ENCODE peak calls at places on chromosomes 7 and 10, in eight cellular contexts. One of them, this sample, is unnamed.

GRCh38 chr7:88254721-88255120 is 34.9 kb upstream of the SRI start:
- DNase-seq in AG10803: no peak
- DNase-seq in CD4-positive, alpha-beta T cell: no peak
- DNase-seq in tibial artery: no peak
- DNase-seq in BE2C: no peak
- DNase-seq in colonic mucosa: no peak
- DNase-seq in GM23338: no peak
- DNase-seq in epithelial cell of esophagus: peak; percentile 98
- DNase-seq in this sample: no peak

GRCh38 chr7:142440219-142441073 is 182.6 kb upstream of the PRSS58 start:
- DNase-seq in tibial artery: no peak
- DNase-seq in AG10803: peak; percentile 82
- DNase-seq in GM23338: no peak
- DNase-seq in BE2C: no peak
- DNase-seq in colonic mucosa: no peak
- DNase-seq in CD4-positive, alpha-beta T cell: no peak
- DNase-seq in epithelial cell of esophagus: peak; percentile 59
- DNase-seq in this sample: no peak

GRCh38 chr7:2313450-2314208 is 612 bp downstream of the SNX8 start:
- DNase-seq in CD4-positive, alpha-beta T cell: no peak
- DNase-seq in AG10803: peak; percentile 22
- DNase-seq in tibial artery: peak; percentile 74
- DNase-seq in epithelial cell of esophagus: no peak
- DNase-seq in GM23338: no peak
- DNase-seq in BE2C: no peak
- DNase-seq in colonic mucosa: peak; percentile 39
- DNase-seq in this sample: no peak

GRCh38 chr7:79298145-79298760 is 155.2 kb downstream of the MAGI2 start:
- DNase-seq in CD4-positive, alpha-beta T cell: no peak
- DNase-seq in AG10803: peak; percentile 69
- DNase-seq in epithelial cell of esophagus: peak; percentile 72
- DNase-seq in tibial artery: no peak
- DNase-seq in GM23338: peak; percentile 69
- DNase-seq in colonic mucosa: peak; percentile 26
- DNase-seq in BE2C: peak; percentile 52
- DNase-seq in this sample: peak; percentile 22

GRCh38 chr7:921581-922333 is 32.7 kb downstream of the ADAP1 start:
- DNase-seq in colonic mucosa: peak; percentile 69
- DNase-seq in tibial artery: peak; percentile 62
- DNase-seq in GM23338: no peak
- DNase-seq in BE2C: no peak
- DNase-seq in CD4-positive, alpha-beta T cell: no peak
- DNase-seq in AG10803: no peak
- DNase-seq in epithelial cell of esophagus: no peak
- DNase-seq in this sample: no peak

GRCh38 chr7:139231513-139232376 is 708 bp downstream of the UBN2 start:
- DNase-seq in CD4-positive, alpha-beta T cell: peak; percentile 16
- DNase-seq in GM23338: peak; percentile 60
- DNase-seq in BE2C: peak; percentile 41
- DNase-seq in epithelial cell of esophagus: peak; percentile 29
- DNase-seq in AG10803: peak; percentile 16
- DNase-seq in tibial artery: peak; percentile 65
- DNase-seq in colonic mucosa: peak; percentile 52
- DNase-seq in this sample: peak; percentile 29

GRCh38 chr10:104267721-104268690 is 978 bp upstream of the GSTO2 start:
- DNase-seq in CD4-positive, alpha-beta T cell: no peak
- DNase-seq in tibial artery: no peak
- DNase-seq in AG10803: no peak
- DNase-seq in BE2C: no peak
- DNase-seq in GM23338: no peak
- DNase-seq in epithelial cell of esophagus: peak; percentile 38
- DNase-seq in colonic mucosa: no peak
- DNase-seq in this sample: no peak

GRCh38 chr10:77405771-77406241 is 231.8 kb downstream of the KCNMA1 start:
- DNase-seq in colonic mucosa: peak; percentile 84
- DNase-seq in GM23338: peak; percentile 80
- DNase-seq in AG10803: peak; percentile 79
- DNase-seq in tibial artery: peak; percentile 94
- DNase-seq in BE2C: peak; percentile 93
- DNase-seq in CD4-positive, alpha-beta T cell: no peak
- DNase-seq in epithelial cell of esophagus: peak; percentile 67
- DNase-seq in this sample: peak; percentile 87

GRCh38 chr10:93600861-93601773 is at the start of gene RBP4:
- DNase-seq in BE2C: peak; percentile 13
- DNase-seq in CD4-positive, alpha-beta T cell: no peak
- DNase-seq in epithelial cell of esophagus: peak; percentile 56
- DNase-seq in tibial artery: no peak
- DNase-seq in colonic mucosa: peak; percentile 41
- DNase-seq in AG10803: peak; percentile 32
- DNase-seq in GM23338: peak; percentile 36
- DNase-seq in this sample: no peak

GRCh38 chr7:92916751-92917369 is 80.5 kb upstream of the CDK6 start:
- DNase-seq in colonic mucosa: no peak
- DNase-seq in BE2C: no peak
- DNase-seq in GM23338: peak; percentile 73
- DNase-seq in tibial artery: no peak
- DNase-seq in CD4-positive, alpha-beta T cell: no peak
- DNase-seq in epithelial cell of esophagus: peak; percentile 84
- DNase-seq in AG10803: peak; percentile 87
- DNase-seq in this sample: peak; percentile 22

GRCh38 chr10:59508296-59508695 is 145.9 kb upstream of the FAM13C start:
- DNase-seq in AG10803: no peak
- DNase-seq in colonic mucosa: peak; percentile 60
- DNase-seq in BE2C: no peak
- DNase-seq in tibial artery: no peak
- DNase-seq in GM23338: no peak
- DNase-seq in epithelial cell of esophagus: peak; percentile 85
- DNase-seq in CD4-positive, alpha-beta T cell: no peak
- DNase-seq in this sample: no peak

GRCh38 chr7:106205621-106206222 is 79.1 kb downstream of the NAMPT start:
- DNase-seq in colonic mucosa: no peak
- DNase-seq in CD4-positive, alpha-beta T cell: no peak
- DNase-seq in tibial artery: no peak
- DNase-seq in AG10803: no peak
- DNase-seq in GM23338: no peak
- DNase-seq in BE2C: no peak
- DNase-seq in epithelial cell of esophagus: peak; percentile 40
- DNase-seq in this sample: no peak

GRCh38 chr10:72753760-72754231 is 61.9 kb downstream of the MCU start:
- DNase-seq in AG10803: no peak
- DNase-seq in CD4-positive, alpha-beta T cell: no peak
- DNase-seq in BE2C: no peak
- DNase-seq in colonic mucosa: no peak
- DNase-seq in epithelial cell of esophagus: no peak
- DNase-seq in tibial artery: no peak
- DNase-seq in GM23338: peak; percentile 74
- DNase-seq in this sample: no peak

GRCh38 chr7:101989101-101989500 is 171.7 kb downstream of the CUX1 start:
- DNase-seq in tibial artery: no peak
- DNase-seq in colonic mucosa: no peak
- DNase-seq in CD4-positive, alpha-beta T cell: no peak
- DNase-seq in epithelial cell of esophagus: no peak
- DNase-seq in BE2C: peak; percentile 64
- DNase-seq in GM23338: no peak
- DNase-seq in AG10803: no peak
- DNase-seq in this sample: no peak

GRCh38 chr10:6108631-6109443 is 20.0 kb downstream of the RBM17 start:
- DNase-seq in CD4-positive, alpha-beta T cell: no peak
- DNase-seq in BE2C: no peak
- DNase-seq in tibial artery: no peak
- DNase-seq in AG10803: peak; percentile 46
- DNase-seq in epithelial cell of esophagus: peak; percentile 53
- DNase-seq in GM23338: peak; percentile 90
- DNase-seq in colonic mucosa: peak; percentile 35
- DNase-seq in this sample: no peak

GRCh38 chr10:86400705-86401587 is 34.4 kb upstream of the GRID1 start:
- DNase-seq in tibial artery: peak; percentile 80
- DNase-seq in CD4-positive, alpha-beta T cell: peak; percentile 62
- DNase-seq in AG10803: peak; percentile 52
- DNase-seq in colonic mucosa: peak; percentile 52
- DNase-seq in BE2C: no peak
- DNase-seq in GM23338: peak; percentile 47
- DNase-seq in epithelial cell of esophagus: peak; percentile 60
- DNase-seq in this sample: peak; percentile 72

GRCh38 chr10:91354686-91355085 is 55.5 kb upstream of the HECTD2 start:
- DNase-seq in AG10803: no peak
- DNase-seq in CD4-positive, alpha-beta T cell: no peak
- DNase-seq in GM23338: no peak
- DNase-seq in BE2C: no peak
- DNase-seq in tibial artery: no peak
- DNase-seq in epithelial cell of esophagus: no peak
- DNase-seq in colonic mucosa: no peak
- DNase-seq in this sample: no peak

GRCh38 chr10:11473128-11473760 is 138.2 kb downstream of the USP6NL start:
- DNase-seq in epithelial cell of esophagus: no peak
- DNase-seq in AG10803: no peak
- DNase-seq in BE2C: no peak
- DNase-seq in colonic mucosa: no peak
- DNase-seq in CD4-positive, alpha-beta T cell: no peak
- DNase-seq in GM23338: peak; percentile 82
- DNase-seq in tibial artery: no peak
- DNase-seq in this sample: no peak

GRCh38 chr10:99172130-99172738 is 63.4 kb downstream of the HPSE2 start:
- DNase-seq in tibial artery: no peak
- DNase-seq in AG10803: peak; percentile 58
- DNase-seq in CD4-positive, alpha-beta T cell: no peak
- DNase-seq in colonic mucosa: peak; percentile 22
- DNase-seq in BE2C: peak; percentile 19
- DNase-seq in epithelial cell of esophagus: peak; percentile 63
- DNase-seq in GM23338: peak; percentile 79
- DNase-seq in this sample: peak; percentile 39
- TF ChIP-seq CTCF in tibial artery: peak; percentile 69
- TF ChIP-seq CTCF in AG10803: peak; percentile 62
- TF ChIP-seq CTCF in CD4-positive, alpha-beta T cell: no peak
- TF ChIP-seq CTCF in colonic mucosa: peak; percentile 38
- TF ChIP-seq CTCF in BE2C: peak; percentile 53
- TF ChIP-seq CTCF in epithelial cell of esophagus: peak; percentile 70
- TF ChIP-seq CTCF in GM23338: peak; percentile 87
- TF ChIP-seq CTCF in this sample: peak; percentile 63

GRCh38 chr10:53209941-53210611 is 437.5 kb upstream of the MBL2 start:
- DNase-seq in GM23338: peak; percentile 75
- DNase-seq in tibial artery: no peak
- DNase-seq in AG10803: no peak
- DNase-seq in BE2C: no peak
- DNase-seq in CD4-positive, alpha-beta T cell: no peak
- DNase-seq in colonic mucosa: no peak
- DNase-seq in epithelial cell of esophagus: peak; percentile 57
- DNase-seq in this sample: no peak
- TF ChIP-seq CTCF in GM23338: no peak
- TF ChIP-seq CTCF in tibial artery: no peak
- TF ChIP-seq CTCF in AG10803: no peak
- TF ChIP-seq CTCF in BE2C: peak; percentile 55
- TF ChIP-seq CTCF in CD4-positive, alpha-beta T cell: no peak
- TF ChIP-seq CTCF in colonic mucosa: no peak
- TF ChIP-seq CTCF in epithelial cell of esophagus: peak; percentile 52
- TF ChIP-seq CTCF in this sample: peak; percentile 3

DNA sequence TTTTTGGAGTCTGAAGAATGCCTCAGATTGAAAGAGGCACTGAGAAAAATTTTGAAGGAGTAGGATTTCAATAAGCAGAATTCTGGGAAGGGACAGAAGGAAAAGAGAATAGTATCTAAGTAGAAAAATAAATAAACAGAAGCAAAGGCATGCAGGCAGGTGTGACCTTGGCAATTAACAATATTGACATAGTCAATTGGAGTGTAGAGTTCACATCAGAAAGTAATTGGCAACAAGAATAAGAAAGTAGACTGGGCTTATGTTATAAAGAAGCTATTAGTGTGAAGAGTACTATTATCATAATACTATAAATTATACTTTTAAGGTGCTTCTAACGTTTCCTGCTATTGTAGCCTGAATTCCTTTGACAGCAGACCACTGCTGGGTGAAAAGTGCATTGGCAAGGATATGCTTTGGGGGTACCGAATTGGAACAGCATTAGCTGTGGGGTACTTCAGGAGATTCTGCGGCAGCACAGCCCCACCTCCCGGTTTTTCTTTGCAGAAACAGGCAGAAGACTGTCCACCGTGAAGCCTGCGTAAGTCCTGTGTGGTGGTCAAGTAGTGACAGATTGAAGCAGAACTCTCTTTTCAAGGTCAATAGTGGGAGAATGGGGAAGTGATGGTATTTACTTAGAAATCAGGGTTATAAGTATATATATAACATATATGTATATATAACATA is 357.0 kb downstream of the THSD7A start:
- DNase-seq in CD4-positive, alpha-beta T cell: no peak
- DNase-seq in BE2C: no peak
- DNase-seq in epithelial cell of esophagus: peak; percentile 8
- DNase-seq in tibial artery: no peak
- DNase-seq in colonic mucosa: no peak
- DNase-seq in GM23338: no peak
- DNase-seq in AG10803: no peak
- DNase-seq in this sample: no peak
- TF ChIP-seq CTCF in CD4-positive, alpha-beta T cell: no peak
- TF ChIP-seq CTCF in BE2C: no peak
- TF ChIP-seq CTCF in epithelial cell of esophagus: no peak
- TF ChIP-seq CTCF in tibial artery: no peak
- TF ChIP-seq CTCF in colonic mucosa: no peak
- TF ChIP-seq CTCF in GM23338: peak; percentile 24
- TF ChIP-seq CTCF in AG10803: no peak
- TF ChIP-seq CTCF in this sample: no peak

GRCh38 chr7:36986429-36987362 is 262.4 kb upstream of the AOAH start:
- DNase-seq in CD4-positive, alpha-beta T cell: peak; percentile 38
- DNase-seq in BE2C: peak; percentile 69
- DNase-seq in colonic mucosa: peak; percentile 67
- DNase-seq in GM23338: peak; percentile 96
- DNase-seq in tibial artery: peak; percentile 76
- DNase-seq in epithelial cell of esophagus: peak; percentile 48
- DNase-seq in AG10803: peak; percentile 31
- DNase-seq in this sample: peak; percentile 59

GRCh38 chr7:36984051-36984492 is 259.8 kb upstream of the AOAH start:
- DNase-seq in colonic mucosa: no peak
- DNase-seq in GM23338: no peak
- DNase-seq in epithelial cell of esophagus: no peak
- DNase-seq in CD4-positive, alpha-beta T cell: no peak
- DNase-seq in tibial artery: no peak
- DNase-seq in AG10803: no peak
- DNase-seq in BE2C: no peak
- DNase-seq in this sample: no peak

GRCh38 chr7:36984710-36985308 is 260.5 kb upstream of the AOAH start:
- DNase-seq in GM23338: no peak
- DNase-seq in AG10803: no peak
- DNase-seq in CD4-positive, alpha-beta T cell: no peak
- DNase-seq in epithelial cell of esophagus: no peak
- DNase-seq in colonic mucosa: no peak
- DNase-seq in BE2C: no peak
- DNase-seq in tibial artery: no peak
- DNase-seq in this sample: no peak

GRCh38 chr7:36985866-36986402 is 261.6 kb upstream of the AOAH start:
- DNase-seq in epithelial cell of esophagus: no peak
- DNase-seq in CD4-positive, alpha-beta T cell: no peak
- DNase-seq in colonic mucosa: no peak
- DNase-seq in GM23338: no peak
- DNase-seq in tibial artery: no peak
- DNase-seq in AG10803: no peak
- DNase-seq in BE2C: peak; percentile 66
- DNase-seq in this sample: peak; percentile 38

DNA sequence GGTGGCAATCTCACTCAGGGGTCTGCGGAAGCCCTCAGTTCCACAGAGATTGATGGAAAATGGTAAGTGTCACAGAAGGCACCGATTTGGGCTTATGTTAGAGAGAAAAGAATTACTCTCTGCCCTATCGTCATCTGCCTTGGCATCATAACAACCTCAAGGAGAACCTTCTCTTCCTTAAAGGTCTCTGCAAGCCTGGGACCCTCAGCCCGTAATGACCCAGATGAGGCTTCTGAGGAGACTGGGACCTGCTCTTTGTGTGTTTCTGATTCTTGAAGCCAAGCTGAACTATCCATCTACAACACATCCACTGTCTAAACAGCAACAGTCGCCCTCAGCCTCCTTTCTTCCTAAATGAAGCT is 263.1 kb upstream of the AOAH start:
- DNase-seq in colonic mucosa: no peak
- DNase-seq in AG10803: no peak
- DNase-seq in GM23338: no peak
- DNase-seq in BE2C: no peak
- DNase-seq in CD4-positive, alpha-beta T cell: no peak
- DNase-seq in epithelial cell of esophagus: no peak
- DNase-seq in tibial artery: no peak
- DNase-seq in this sample: no peak
- TF ChIP-seq CTCF in colonic mucosa: no peak
- TF ChIP-seq CTCF in AG10803: no peak
- TF ChIP-seq CTCF in GM23338: no peak
- TF ChIP-seq CTCF in BE2C: no peak
- TF ChIP-seq CTCF in CD4-positive, alpha-beta T cell: no peak
- TF ChIP-seq CTCF in epithelial cell of esophagus: no peak
- TF ChIP-seq CTCF in tibial artery: no peak
- TF ChIP-seq CTCF in this sample: no peak